ENCODE peak calls at places on chromosomes 11 and 22, in five cellular contexts. I is NB4, R is spleen, D is coronary artery, F is HFFc6. Q is an unnamed sample.

GRCh38 chr11:47886096-47886495 is 37.9 kb upstream of the NUP160 start:
- DNase-seq in I (no peak), R (peak), D (no peak), F (peak), Q (no peak)

GRCh38 chr11:14860511-14860910 is 31.5 kb downstream of the CYP2R1 start:
- DNase-seq in I (no peak), R (no peak), D (no peak), F (no peak), Q (no peak)

GRCh38 chr11:12077535-12078280 is 32.7 kb upstream of the MICAL2 start:
- DNase-seq in I (no peak), R (no peak), D (no peak), F (no peak), Q (no peak)

GRCh38 chr11:122733301-122733686 is 77.8 kb downstream of the UBASH3B start:
- DNase-seq in I (no peak), R (no peak), D (no peak), F (no peak), Q (no peak)

GRCh38 chr22:44363214-44363979 is 50.6 kb upstream of the SHISAL1 start:
- DNase-seq in I (peak), R (peak), D (peak), F (peak), Q (no peak)

GRCh38 chr11:8533332-8533731 is 60.7 kb downstream of the STK33 start:
- DNase-seq in I (no peak), R (no peak), D (no peak), F (no peak), Q (no peak)

GRCh38 chr22:48053973-48054372 is 1291.5 kb downstream of the TBC1D22A start:
- DNase-seq in I (no peak), R (no peak), D (no peak), F (no peak), Q (no peak)

GRCh38 chr22:31960767-31961166 is 16.4 kb downstream of the YWHAH start:
- DNase-seq in I (no peak), R (no peak), D (no peak), F (no peak), Q (no peak)

GRCh38 chr11:83951521-83951920 is 665.4 kb upstream of the CCDC90B start:
- DNase-seq in I (no peak), R (no peak), D (no peak), F (no peak), Q (no peak)

GRCh38 chr11:64535811-64536210 is 55.2 kb upstream of the SLC22A12 start:
- DNase-seq in I (no peak), R (peak), D (no peak), F (no peak), Q (no peak)

GRCh38 chr11:63761870-63762661 is 6.5 kb downstream of the ZFTA start:
- DNase-seq in I (peak), R (no peak), D (no peak), F (no peak), Q (no peak)

GRCh38 chr11:23767576-23767975 is 729.3 kb upstream of the LUZP2 start:
- DNase-seq in I (no peak), R (no peak), D (no peak), F (no peak), Q (no peak)

GRCh38 chr22:42321908-42322561 is 51.6 kb upstream of the TCF20 start:
- DNase-seq in I (no peak), R (no peak), D (no peak), F (no peak), Q (no peak)

GRCh38 chr11:125156346-125156745 is 8.2 kb upstream of the PKNOX2 start:
- DNase-seq in I (no peak), R (no peak), D (no peak), F (no peak), Q (no peak)

GRCh38 chr11:28836285-28837081 is 728.3 kb downstream of the METTL15 start:
- DNase-seq in I (no peak), R (no peak), D (no peak), F (peak), Q (no peak)

GRCh38 chr22:28172948-28173360 is 253.9 kb upstream of the PITPNB start:
- DNase-seq in I (no peak), R (no peak), D (no peak), F (peak), Q (no peak)

GRCh38 chr11:117887431-117888139 is 11.1 kb upstream of the FXYD6 start:
- DNase-seq in I (no peak), R (no peak), D (peak), F (no peak), Q (no peak)

GRCh38 chr22:47067331-47067890 is 305.0 kb downstream of the TBC1D22A start:
- DNase-seq in I (no peak), R (peak), D (no peak), F (no peak), Q (no peak)

GRCh38 chr11:102836290-102836875 is 7.0 kb downstream of the MMP3 start:
- DNase-seq in I (no peak), R (no peak), D (no peak), F (peak), Q (no peak)

GRCh38 chr11:126371595-126371994 is 16.1 kb downstream of the ST3GAL4 start:
- DNase-seq in I (no peak), R (no peak), D (no peak), F (no peak), Q (no peak)

GRCh38 chr11:123738374-123738773 is 3.1 kb downstream of the ZNF202 start:
- DNase-seq in I (no peak), R (no peak), D (no peak), F (no peak), Q (no peak)

GRCh38 chr11:77198440-77198849 is 70.4 kb downstream of the MYO7A start:
- DNase-seq in I (peak), R (peak), D (no peak), F (no peak), Q (no peak)

GRCh38 chr11:8841899-8842298 is 69.1 kb upstream of the AKIP1 start:
- DNase-seq in I (no peak), R (no peak), D (no peak), F (no peak), Q (no peak)

GRCh38 chr11:120746836-120747609 is 235.5 kb downstream of the GRIK4 start:
- DNase-seq in I (no peak), R (no peak), D (no peak), F (no peak), Q (no peak)

GRCh38 chr11:64539239-64539638 is 51.8 kb upstream of the SLC22A12 start:
- DNase-seq in I (no peak), R (peak), D (no peak), F (no peak), Q (no peak)

GRCh38 chr22:45435544-45436139 is 22.1 kb downstream of the RIBC2 start:
- DNase-seq in I (peak), R (peak), D (peak), F (peak), Q (peak)

GRCh38 chr11:106996691-106997090 is 21.6 kb downstream of the GUCY1A2 start:
- DNase-seq in I (no peak), R (no peak), D (no peak), F (no peak), Q (no peak)

GRCh38 chr22:30943368-30943767 is 25.2 kb downstream of the MORC2 start:
- DNase-seq in I (no peak), R (no peak), D (no peak), F (no peak), Q (peak)

GRCh38 chr11:12007769-12008737 is at the start of gene DKK3:
- DNase-seq in I (no peak), R (no peak), D (no peak), F (peak), Q (no peak)

GRCh38 chr22:41369837-41370236 is 11.9 kb upstream of the TEF start:
- DNase-seq in I (no peak), R (no peak), D (no peak), F (no peak), Q (no peak)

GRCh38 chr22:38427465-38427864 is 27.5 kb downstream of the KCNJ4 start:
- DNase-seq in I (no peak), R (no peak), D (no peak), F (no peak), Q (no peak)

GRCh38 chr11:71355266-71355665 is 92.9 kb downstream of the DHCR7 start:
- DNase-seq in I (no peak), R (no peak), D (no peak), F (no peak), Q (no peak)

GRCh38 chr22:43993072-43993760 is 30.9 kb upstream of the PARVB start:
- DNase-seq in I (peak), R (peak), D (no peak), F (peak), Q (peak)

GRCh38 chr11:1824221-1825038 is 10.4 kb upstream of the SYT8 start:
- DNase-seq in I (no peak), R (no peak), D (no peak), F (no peak), Q (no peak)

GRCh38 chr11:1825785-1826451 is 8.9 kb upstream of the SYT8 start:
- DNase-seq in I (peak), R (no peak), D (no peak), F (no peak), Q (peak)

GRCh38 chr11:1826552-1827094 is 8.2 kb upstream of the SYT8 start:
- DNase-seq in I (peak), R (no peak), D (peak), F (no peak), Q (no peak)

GRCh38 chr11:1823376-1824220 is 11.2 kb upstream of the SYT8 start:
- DNase-seq in I (no peak), R (no peak), D (no peak), F (no peak), Q (no peak)

DNA sequence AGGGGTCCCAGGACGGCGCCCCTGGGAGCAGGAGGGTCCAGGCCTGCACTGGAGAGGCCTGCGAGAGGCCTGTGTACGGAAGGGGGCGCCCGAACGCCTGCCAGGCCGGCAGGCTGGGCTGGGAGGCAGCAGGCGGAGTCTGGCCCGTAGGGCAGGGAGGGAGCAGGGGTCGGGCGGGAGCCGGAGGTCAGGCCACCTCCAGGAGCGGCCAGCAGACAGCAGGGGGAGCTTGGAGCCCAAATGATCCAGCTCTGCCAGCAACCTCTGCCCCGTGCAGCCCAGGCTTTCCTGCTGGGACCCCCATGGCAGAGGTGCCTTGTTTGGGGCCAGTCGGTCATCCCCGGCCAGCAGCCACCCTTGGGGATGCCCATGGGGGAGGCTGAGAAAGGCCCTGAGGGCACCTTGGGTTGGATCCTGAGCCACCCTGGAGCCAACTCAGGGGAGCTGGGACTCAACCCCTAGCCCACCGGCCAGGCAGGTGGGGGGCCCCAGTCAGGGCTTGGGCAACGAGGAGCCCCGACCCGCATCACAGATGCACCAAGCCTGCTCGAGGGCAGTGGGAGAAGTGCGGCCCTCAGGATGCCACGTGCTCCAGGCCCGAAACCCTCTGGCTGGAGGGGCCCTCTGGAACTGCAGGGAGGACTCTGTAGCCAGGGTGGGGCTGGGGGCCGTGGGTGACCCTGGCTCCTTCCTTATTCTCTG is 9.6 kb upstream of the SYT8 start:
- DNase-seq in I (peak), R (peak), D (no peak), F (no peak), Q (peak)
- TF ChIP-seq CTCF in I (peak), R (peak), D (no peak), F (peak), Q (no peak)

GRCh38 chr11:44454686-44455085 is 110.8 kb upstream of the CD82 start:
- DNase-seq in I (no peak), R (no peak), D (peak), F (no peak), Q (no peak)

GRCh38 chr11:44453871-44454270 is 111.6 kb upstream of the CD82 start:
- DNase-seq in I (no peak), R (no peak), D (peak), F (no peak), Q (no peak)

GRCh38 chr11:44457862-44458261 is 107.6 kb upstream of the CD82 start:
- DNase-seq in I (no peak), R (no peak), D (peak), F (no peak), Q (no peak)

GRCh38 chr11:44453213-44453612 is 112.2 kb upstream of the CD82 start:
- DNase-seq in I (peak), R (no peak), D (peak), F (no peak), Q (no peak)

GRCh38 chr11:44456544-44457270 is 108.8 kb upstream of the CD82 start:
- DNase-seq in I (peak), R (no peak), D (peak), F (peak), Q (no peak)
- TF ChIP-seq CTCF in I (no peak), R (no peak), D (no peak), F (peak), Q (no peak)

GRCh38 chr11:103988595-103988969 is 47.9 kb upstream of the DDI1 start:
- DNase-seq in I (no peak), R (no peak), D (no peak), F (peak), Q (no peak)

GRCh38 chr11:103993502-103993901 is 42.9 kb upstream of the DDI1 start:
- DNase-seq in I (no peak), R (no peak), D (no peak), F (no peak), Q (no peak)

GRCh38 chr11:103985041-103985440 is 51.4 kb upstream of the DDI1 start:
- DNase-seq in I (no peak), R (no peak), D (no peak), F (no peak), Q (no peak)

GRCh38 chr11:103987631-103988594 is 48.5 kb upstream of the DDI1 start:
- DNase-seq in I (no peak), R (no peak), D (no peak), F (no peak), Q (no peak)
- TF ChIP-seq CTCF in I (no peak), R (no peak), D (no peak), F (peak), Q (no peak)

GRCh38 chr11:31050061-31050790 is 319.3 kb downstream of the DCDC1 start:
- DNase-seq in I (no peak), R (no peak), D (no peak), F (no peak), Q (no peak)

DNA sequence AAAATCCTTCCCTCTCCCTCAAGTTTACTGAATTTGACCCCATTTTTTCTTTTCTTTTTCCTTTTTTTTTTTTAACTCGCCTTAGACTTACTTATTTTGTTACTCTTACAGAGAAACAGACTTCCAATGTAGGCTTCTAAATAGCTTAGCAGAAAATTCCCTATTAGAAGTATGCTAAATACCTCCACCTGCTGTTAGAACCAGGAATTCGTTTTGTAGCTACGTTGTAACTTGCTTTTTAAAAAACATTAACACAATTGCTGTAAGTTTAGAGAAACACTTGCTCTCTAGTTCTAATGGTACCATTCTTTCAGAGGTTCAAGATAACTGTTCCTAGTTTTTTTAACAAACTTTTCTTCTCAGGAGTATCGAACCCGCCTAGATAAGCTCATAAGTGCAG is 324.2 kb downstream of the DCDC1 start:
- DNase-seq in I (peak), R (no peak), D (no peak), F (no peak), Q (no peak)
- TF ChIP-seq CTCF in I (no peak), R (no peak), D (no peak), F (no peak), Q (no peak)

GRCh38 chr11:26457660-26458059 is 114.4 kb downstream of the MUC15 start:
- DNase-seq in I (no peak), R (no peak), D (no peak), F (no peak), Q (no peak)
- TF ChIP-seq CTCF in I (no peak), R (no peak), D (no peak), F (no peak), Q (no peak)

GRCh38 chr11:406796-407650 is 7.8 kb downstream of the SIGIRR start:
- DNase-seq in I (peak), R (peak), D (no peak), F (peak), Q (peak)
- TF ChIP-seq CTCF in I (no peak), R (no peak), D (no peak), F (peak), Q (peak)

DNA sequence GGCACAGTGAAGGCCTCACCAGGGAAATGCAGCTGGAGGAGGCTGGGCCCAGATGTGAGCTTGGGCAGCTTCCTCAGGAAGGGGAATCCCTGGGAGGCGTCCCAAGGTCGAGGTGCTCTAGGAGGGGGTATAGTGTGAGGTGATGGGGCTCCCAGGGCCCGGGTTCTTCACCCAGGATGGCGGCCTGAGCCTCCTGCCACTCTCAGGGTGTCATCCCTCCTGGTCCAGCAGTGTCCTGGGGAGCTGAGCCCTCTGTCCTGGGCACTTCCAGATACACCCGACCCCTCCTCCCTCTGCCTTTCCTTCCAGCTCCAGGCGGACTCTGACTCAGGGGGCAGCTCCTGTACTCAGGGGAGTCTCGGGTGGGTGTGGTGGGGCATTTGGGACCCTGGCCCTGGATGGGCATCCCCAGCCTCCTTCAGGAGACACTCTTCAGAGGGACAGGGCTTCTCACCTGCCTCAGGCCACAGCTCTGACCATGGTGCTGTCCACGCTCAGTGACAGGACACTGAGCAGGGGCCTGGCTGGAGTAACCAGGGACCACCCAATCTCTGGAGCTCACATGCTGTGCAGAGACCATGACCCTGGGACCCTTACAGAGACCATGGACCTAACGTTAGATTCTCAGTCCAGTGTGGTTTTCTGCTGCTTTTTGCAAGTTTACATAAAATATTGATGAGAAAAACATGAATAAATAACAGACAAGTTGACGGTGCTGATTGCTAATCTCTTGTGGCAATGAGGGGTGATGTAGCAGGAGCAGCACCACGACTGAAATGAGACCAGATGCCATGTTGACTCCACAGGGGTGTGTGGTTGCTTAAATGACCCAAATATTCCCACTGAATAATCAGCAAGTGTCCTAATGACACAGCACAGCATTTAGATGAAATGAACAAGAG is 101.9 kb downstream of the GGTLC2 start:
- DNase-seq in I (no peak), R (no peak), D (no peak), F (no peak), Q (peak)
- TF ChIP-seq CTCF in I (no peak), R (no peak), D (no peak), F (no peak), Q (no peak)

GRCh38 chr11:68872216-68873003 is 30.7 kb upstream of the CPT1A start:
- DNase-seq in I (no peak), R (peak), D (no peak), F (peak), Q (no peak)

GRCh38 chr11:68868221-68868620 is 26.5 kb upstream of the CPT1A start:
- DNase-seq in I (no peak), R (peak), D (no peak), F (no peak), Q (no peak)

GRCh38 chr11:68867067-68867466 is 25.4 kb upstream of the CPT1A start:
- DNase-seq in I (no peak), R (peak), D (no peak), F (no peak), Q (no peak)

GRCh38 chr11:68865241-68865640 is 23.5 kb upstream of the CPT1A start:
- DNase-seq in I (no peak), R (peak), D (no peak), F (no peak), Q (no peak)

DNA sequence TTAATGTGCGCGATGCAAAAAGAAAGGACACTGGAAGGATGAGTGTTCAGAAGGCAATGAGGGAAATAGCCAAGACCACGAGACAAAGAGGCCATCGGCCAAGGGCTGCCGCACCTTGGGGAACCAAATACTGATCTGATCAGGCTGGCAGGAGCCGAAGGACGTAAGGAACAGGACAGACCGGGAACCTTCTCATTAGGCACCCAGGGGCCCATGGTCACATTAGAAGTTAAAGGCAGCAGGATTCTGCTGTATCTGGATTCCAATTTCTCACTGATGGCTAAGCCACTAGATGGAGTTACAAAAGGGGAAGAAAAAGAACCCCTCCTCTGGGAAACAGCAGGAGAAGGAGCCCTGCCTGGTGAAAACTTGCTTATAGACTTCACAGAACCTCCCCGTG is 28.8 kb upstream of the CPT1A start:
- DNase-seq in I (peak), R (peak), D (no peak), F (no peak), Q (no peak)
- TF ChIP-seq CTCF in I (peak), R (no peak), D (no peak), F (peak), Q (no peak)

GRCh38 chr11:6621711-6622211 is 2.5 kb upstream of the TPP1 start:
- DNase-seq in I (no peak), R (peak), D (no peak), F (no peak), Q (no peak)

GRCh38 chr11:6622261-6623171 is 3.3 kb upstream of the TPP1 start:
- DNase-seq in I (no peak), R (peak), D (no peak), F (no peak), Q (no peak)

GRCh38 chr11:6625832-6626420 is 6.7 kb upstream of the TPP1 start:
- DNase-seq in I (no peak), R (peak), D (no peak), F (no peak), Q (no peak)

GRCh38 chr11:6625156-6625831 is 6.1 kb upstream of the TPP1 start:
- DNase-seq in I (no peak), R (peak), D (no peak), F (no peak), Q (no peak)

GRCh38 chr11:6623391-6624363 is 4.5 kb upstream of the TPP1 start:
- DNase-seq in I (no peak), R (peak), D (no peak), F (no peak), Q (no peak)
- TF ChIP-seq CTCF in I (no peak), R (no peak), D (no peak), F (no peak), Q (no peak)